ENCODE peak calls at places on chromosomes 13 and 19, in nine cellular contexts. V is heart left ventricle; Q is ascending aorta; G is CD8-positive, alpha-beta T cell; N is HFF-Myc; C is coronary artery; D is fibroblast of lung; T is AG04449; K is epithelial cell of esophagus. S is an unnamed sample.

GRCh38 chr13:105165449-105166125 is 1369.9 kb downstream of the EFNB2 start:
- DNase-seq in V (no peak), C (no peak), N (no peak), D (no peak), G (peak), Q (no peak), T (no peak), K (no peak), S (no peak)

GRCh38 chr13:49213997-49214916 is 5.9 kb upstream of the MLNR start:
- DNase-seq in Q (no peak), V (no peak), G (no peak), T (no peak), N (no peak), K (no peak), C (no peak), D (no peak), S (no peak)

GRCh38 chr13:35694549-35695233 is 218.2 kb upstream of the MAB21L1 start:
- DNase-seq in D (no peak), T (no peak), Q (no peak), G (no peak), V (no peak), C (no peak), K (no peak), N (no peak), S (no peak)

GRCh38 chr13:90272356-90272755 is 1075.1 kb upstream of the MIR17HG start:
- DNase-seq in G (no peak), V (no peak), N (no peak), D (peak), C (no peak), T (no peak), K (peak), Q (no peak), S (no peak)

GRCh38 chr19:10292206-10292788 is 2.5 kb downstream of the ICAM5 start:
- DNase-seq in V (peak), N (peak), T (no peak), K (peak), Q (peak), C (no peak), G (peak), D (peak), S (peak)

GRCh38 chr19:29337029-29337428 is 124.1 kb upstream of the UQCRFS1 start:
- DNase-seq in V (no peak), G (no peak), C (no peak), N (no peak), K (no peak), D (no peak), Q (no peak), T (no peak), S (no peak)

GRCh38 chr19:23527797-23528196 is 132.5 kb upstream of the ZNF91 start:
- DNase-seq in V (no peak), D (no peak), T (no peak), K (no peak), G (no peak), Q (no peak), C (no peak), N (no peak), S (no peak)

GRCh38 chr13:88919970-88920628 is 1248.9 kb downstream of the SLITRK5 start:
- DNase-seq in Q (no peak), G (no peak), K (no peak), V (no peak), D (peak), T (no peak), N (no peak), C (no peak), S (no peak)

GRCh38 chr13:58397596-58398387 is 766.2 kb downstream of the PCDH17 start:
- DNase-seq in V (no peak), N (no peak), T (no peak), D (no peak), G (no peak), K (no peak), Q (no peak), C (no peak), S (no peak)

GRCh38 chr13:113393572-113394503 is 29.9 kb upstream of the GRTP1 start:
- DNase-seq in Q (peak), K (peak), T (no peak), C (peak), N (no peak), G (peak), V (peak), D (peak), S (peak)

GRCh38 chr19:43586346-43586745 is 9.6 kb downstream of the IRGQ start:
- DNase-seq in V (no peak), K (no peak), N (no peak), G (no peak), T (no peak), Q (no peak), D (no peak), C (no peak), S (no peak)

GRCh38 chr13:28047784-28048388 is 52.5 kb downstream of the FLT3 start:
- DNase-seq in N (no peak), V (no peak), G (no peak), C (no peak), Q (no peak), K (peak), D (no peak), T (no peak), S (no peak)

GRCh38 chr13:20350819-20351218 is 118.7 kb upstream of the GJB6 start:
- DNase-seq in T (no peak), K (peak), Q (no peak), C (no peak), D (no peak), G (no peak), V (no peak), N (no peak), S (no peak)

GRCh38 chr13:38783992-38784875 is 97.4 kb downstream of the FREM2 start:
- DNase-seq in V (no peak), C (no peak), D (no peak), G (no peak), N (no peak), T (no peak), Q (no peak), K (no peak), S (no peak)

GRCh38 chr19:57887195-57887941 is 1.5 kb downstream of the ZNF814 start:
- DNase-seq in N (no peak), K (peak), T (no peak), Q (no peak), G (no peak), C (no peak), V (no peak), D (no peak), S (no peak)

GRCh38 chr13:64997438-64997837 is 2232.7 kb downstream of the PCDH9 start:
- DNase-seq in K (no peak), N (no peak), D (no peak), Q (no peak), C (no peak), V (no peak), T (no peak), G (no peak), S (no peak)
- TF ChIP-seq CTCF in K (no peak), N (no peak), D (no peak), Q (no peak), C (no peak), V (no peak), T (no peak), G (no peak), S (no peak)

GRCh38 chr19:45153339-45154063 is 7.3 kb downstream of the NKPD1 start:
- DNase-seq in N (no peak), G (peak), C (no peak), Q (no peak), V (peak), K (no peak), D (peak), T (no peak), S (peak)
- H3K4me3 ChIP-seq in N (no peak), G (peak), C (peak), Q (peak), V (peak), K (no peak), D (no peak), T (peak), S (no peak)

DNA sequence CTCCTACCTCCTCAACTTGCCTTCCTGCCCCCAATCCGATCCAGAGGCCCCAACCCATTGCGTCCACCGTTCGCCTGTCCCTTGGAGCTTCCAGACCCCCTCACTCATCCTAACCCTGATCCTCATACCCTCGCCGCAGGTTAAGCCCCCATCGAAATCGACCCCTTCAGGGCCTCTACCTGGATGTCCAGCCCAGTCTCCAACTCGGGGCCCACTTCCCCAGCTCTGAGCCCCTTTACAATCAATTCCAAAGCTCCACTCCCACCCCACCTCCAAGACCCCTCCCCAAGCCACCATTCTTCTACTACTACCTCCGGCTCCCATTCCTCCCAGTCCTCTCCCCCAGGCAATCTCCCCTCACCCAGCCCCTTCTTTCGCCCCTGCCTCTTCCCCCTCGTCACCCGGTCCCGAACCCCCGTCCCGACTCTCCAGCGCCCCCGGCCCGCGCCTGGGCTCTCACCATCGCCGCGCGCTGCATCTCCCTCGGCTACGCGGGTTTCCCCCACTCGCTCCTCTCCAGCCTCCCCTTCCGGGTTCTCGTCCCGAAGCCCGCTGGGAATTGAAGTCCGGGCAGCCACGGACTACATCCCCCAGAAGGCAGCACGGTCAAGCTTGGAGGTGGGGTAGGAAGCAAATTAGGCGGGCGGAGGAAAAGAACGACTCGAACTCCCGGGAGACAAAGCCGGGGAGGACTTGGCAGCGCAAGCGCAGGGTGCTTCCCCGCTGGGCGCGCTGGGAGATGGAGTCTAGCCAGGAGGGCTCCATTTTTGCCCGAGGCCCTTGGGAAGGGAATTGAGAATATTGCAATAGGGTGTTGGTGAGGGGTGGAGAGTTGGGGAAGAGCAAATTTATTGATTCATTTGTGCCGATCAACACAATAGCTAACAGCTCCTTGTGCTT is at the start of gene FBXO46:
- DNase-seq in N (peak), G (peak), V (peak), C (peak), Q (peak), K (peak), T (peak), D (peak), S (peak)
- TF ChIP-seq CTCF in N (no peak), G (no peak), V (no peak), C (no peak), Q (no peak), K (no peak), T (peak), D (peak), S (no peak)

DNA sequence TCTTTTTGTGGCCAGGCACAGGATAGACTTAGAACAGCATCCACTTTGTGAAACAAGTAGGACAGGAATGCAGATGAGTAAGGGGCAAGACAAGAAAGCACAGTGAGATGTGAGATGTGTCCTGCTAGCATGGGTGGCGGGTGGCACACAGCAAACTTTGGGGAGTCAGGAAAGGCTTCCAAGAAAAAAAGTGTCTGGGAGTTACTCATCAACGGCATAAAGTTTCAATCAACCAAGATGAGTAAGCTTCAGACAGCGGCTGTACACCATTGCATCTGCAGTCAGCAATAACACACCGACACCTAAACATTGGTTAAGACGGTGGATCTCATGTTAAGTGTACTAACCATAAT is 84.6 kb upstream of the IRS2 start:
- DNase-seq in G (no peak), D (peak), C (no peak), N (no peak), T (no peak), Q (no peak), K (peak), V (no peak), S (peak)
- H3K4me3 ChIP-seq in G (no peak), D (no peak), C (no peak), N (no peak), T (no peak), Q (no peak), K (no peak), V (no peak), S (no peak)

GRCh38 chr13:24627864-24628418 is 52.3 kb upstream of the ATP12A start:
- DNase-seq in Q (no peak), N (no peak), T (no peak), D (no peak), C (no peak), V (no peak), G (no peak), K (no peak), S (no peak)

GRCh38 chr13:24625324-24625723 is 54.9 kb upstream of the ATP12A start:
- DNase-seq in D (no peak), Q (no peak), N (no peak), T (no peak), C (no peak), K (no peak), G (peak), V (no peak), S (no peak)

GRCh38 chr13:24626449-24626848 is 53.8 kb upstream of the ATP12A start:
- DNase-seq in N (no peak), K (no peak), Q (no peak), G (peak), D (no peak), V (no peak), T (no peak), C (no peak), S (no peak)

GRCh38 chr13:24625870-24626419 is 54.3 kb upstream of the ATP12A start:
- DNase-seq in V (no peak), Q (no peak), C (no peak), G (peak), K (no peak), N (no peak), T (no peak), D (no peak), S (no peak)

GRCh38 chr13:24627090-24627714 is 53.0 kb upstream of the ATP12A start:
- DNase-seq in T (no peak), N (no peak), G (no peak), K (peak), D (no peak), V (no peak), Q (no peak), C (no peak), S (peak)
- TF ChIP-seq CTCF in T (peak), N (peak), G (no peak), K (peak), D (peak), V (peak), Q (peak), C (no peak), S (peak)

DNA sequence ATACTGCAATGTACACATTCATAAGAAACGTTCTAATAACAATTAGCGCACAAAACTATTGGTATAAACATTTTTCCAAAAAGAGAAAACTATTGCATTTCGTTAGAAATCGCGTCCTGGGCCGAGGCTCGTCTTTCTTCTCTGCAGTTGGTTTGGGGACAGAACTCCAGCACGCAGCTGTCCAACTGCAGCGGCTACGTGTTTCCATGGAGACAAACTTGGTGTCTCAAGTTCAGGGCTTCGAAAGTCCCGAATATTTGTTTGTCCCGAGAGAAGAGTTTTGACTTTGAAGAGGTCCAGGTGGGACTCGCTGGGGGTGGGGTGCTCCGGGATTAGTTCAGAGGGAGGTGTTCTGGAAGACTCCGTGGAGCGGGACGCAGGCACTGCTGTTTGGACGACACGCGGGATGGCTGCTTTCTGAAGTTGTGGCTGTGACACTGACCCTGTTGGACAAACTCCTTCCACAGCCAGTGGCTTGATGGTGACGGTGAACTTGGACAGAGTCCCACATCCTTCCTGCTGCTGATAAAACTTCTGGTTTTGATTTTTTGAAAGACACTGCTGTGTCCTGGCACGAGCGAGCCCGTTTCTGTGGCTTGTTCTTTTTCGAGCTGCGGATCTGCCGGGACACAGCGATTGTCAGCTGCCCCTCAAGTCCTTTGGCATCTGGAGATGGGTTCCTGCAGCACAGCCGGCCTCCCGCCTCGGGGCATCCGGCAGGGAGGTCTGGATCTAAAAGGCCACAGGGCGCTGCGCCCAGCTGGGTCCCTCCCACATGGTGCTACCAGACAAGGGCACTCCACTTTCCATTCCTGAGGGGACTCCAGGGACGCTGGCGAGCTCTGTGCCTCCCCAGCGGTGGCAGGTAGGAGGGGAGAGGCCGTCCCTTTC is 15.8 kb upstream of the RANBP3 start:
- DNase-seq in C (no peak), D (peak), V (peak), T (no peak), N (no peak), K (no peak), G (no peak), Q (no peak), S (no peak)
- H3K4me3 ChIP-seq in C (no peak), D (no peak), V (peak), T (no peak), N (no peak), K (no peak), G (no peak), Q (no peak), S (no peak)